ENCODE peak calls at places on chromosome X, in four cellular contexts. A is GM12891, P is K562, M is GM12878. I is an unnamed sample.

GRCh38 chrX:131812847-131813825 is 210.0 kb upstream of the STK26 start:
- DNase-seq in A (no peak), P (peak), M (peak), I (peak)

GRCh38 chrX:43958529-43958928 is 14.7 kb downstream of the NDP start:
- DNase-seq in A (no peak), P (peak), M (peak), I (no peak)

GRCh38 chrX:137072396-137072795 is 38.6 kb upstream of the GPR101 start:
- DNase-seq in A (no peak), P (no peak), M (no peak), I (no peak)

GRCh38 chrX:96907888-96908287 is 24.2 kb downstream of the RPA4 start:
- DNase-seq in A (no peak), P (no peak), M (no peak), I (no peak)

GRCh38 chrX:39582091-39582490 is 515.7 kb downstream of the BCOR start:
- DNase-seq in A (no peak), P (no peak), M (no peak), I (no peak)

GRCh38 chrX:110759785-110760184 is 35.8 kb downstream of the CHRDL1 start:
- DNase-seq in A (no peak), P (no peak), M (no peak), I (no peak)

GRCh38 chrX:73826996-73827395 is 264.0 kb downstream of the CHIC1 start:
- DNase-seq in A (no peak), P (no peak), M (no peak), I (no peak)

GRCh38 chrX:123720486-123720885 is 12.4 kb downstream of the THOC2 start:
- DNase-seq in A (no peak), P (no peak), M (no peak), I (no peak)

GRCh38 chrX:19986531-19986930 is 4.3 kb downstream of the BCLAF3 start:
- DNase-seq in A (no peak), P (no peak), M (no peak), I (no peak)

GRCh38 chrX:112834016-112834855 is 6.4 kb downstream of the AMOT start:
- DNase-seq in A (no peak), P (no peak), M (no peak), I (no peak)

GRCh38 chrX:86148024-86148511 is at the start of gene DACH2:
- DNase-seq in A (no peak), P (peak), M (no peak), I (peak)

GRCh38 chrX:152926279-152926678 is 28.4 kb downstream of the ZNF185 start:
- DNase-seq in A (peak), P (peak), M (no peak), I (peak)

GRCh38 chrX:2447484-2447883 is 53.3 kb downstream of the DHRSX start:
- DNase-seq in A (no peak), P (no peak), M (no peak), I (no peak)

GRCh38 chrX:150773117-150773516 is 79.9 kb downstream of the MTMR1 start:
- DNase-seq in A (no peak), P (no peak), M (no peak), I (no peak)

GRCh38 chrX:155435744-155436112 is 22.7 kb downstream of the F8A3 start:
- DNase-seq in A (no peak), P (peak), M (no peak), I (no peak)

GRCh38 chrX:132199941-132200340 is 19.3 kb downstream of the RAP2C start:
- DNase-seq in A (no peak), P (no peak), M (no peak), I (no peak)

GRCh38 chrX:17553451-17553850 is 178.5 kb downstream of the NHS start:
- DNase-seq in A (no peak), P (no peak), M (no peak), I (no peak)

GRCh38 chrX:39603291-39603690 is 494.5 kb downstream of the BCOR start:
- DNase-seq in A (no peak), P (no peak), M (no peak), I (no peak)

GRCh38 chrX:50721771-50722521 is 92.0 kb downstream of the SHROOM4 start:
- DNase-seq in A (no peak), P (no peak), M (no peak), I (no peak)

GRCh38 chrX:123835661-123836371 is 24.0 kb upstream of the XIAP start:
- DNase-seq in A (no peak), P (no peak), M (no peak), I (no peak)

GRCh38 chrX:87636533-87636932 is 118.9 kb downstream of the KLHL4 start:
- DNase-seq in A (no peak), P (peak), M (no peak), I (no peak)

GRCh38 chrX:154516655-154517100 is 646 bp upstream of the FAM3A start:
- DNase-seq in A (no peak), P (no peak), M (no peak), I (no peak)

GRCh38 chrX:10576777-10577444 is 43.5 kb downstream of the MID1 start:
- DNase-seq in A (no peak), P (no peak), M (no peak), I (no peak)

GRCh38 chrX:44946771-44947170 is 73.8 kb downstream of the KDM6A start:
- DNase-seq in A (no peak), P (no peak), M (no peak), I (no peak)

GRCh38 chrX:137034508-137034872 is 695 bp upstream of the GPR101 start:
- DNase-seq in A (no peak), P (no peak), M (no peak), I (no peak)

GRCh38 chrX:71253253-71254091 is 468 bp downstream of the ZMYM3 start:
- DNase-seq in A (no peak), P (peak), M (no peak), I (peak)

GRCh38 chrX:10597871-10598270 is 22.5 kb downstream of the MID1 start:
- DNase-seq in A (no peak), P (peak), M (no peak), I (no peak)

GRCh38 chrX:42108140-42108503 is 184.8 kb upstream of the CASK start:
- DNase-seq in A (no peak), P (no peak), M (no peak), I (no peak)
- TF ChIP-seq TAF1 in A (no peak), P (no peak), M (no peak), I (no peak)

GRCh38 chrX:120485562-120486520 is 16.7 kb upstream of the LAMP2 start:
- DNase-seq in A (peak), P (peak), M (peak), I (peak)
- TF ChIP-seq POLR2A in A (no peak), P (peak), M (no peak), I (no peak)

GRCh38 chrX:46628406-46629371 is 55.1 kb downstream of the CHST7 start:
- DNase-seq in A (no peak), P (no peak), M (peak), I (peak)
- TF ChIP-seq POLR2AphosphoS5 in A (peak), P (no peak), M (peak), I (no peak)

GRCh38 chrX:107602694-107603239 is 25.5 kb upstream of the PRPS1 start:
- DNase-seq in A (no peak), P (no peak), M (no peak), I (no peak)

GRCh38 chrX:107600366-107600765 is 27.9 kb upstream of the PRPS1 start:
- DNase-seq in A (no peak), P (no peak), M (no peak), I (no peak)

GRCh38 chrX:107601759-107602158 is 26.6 kb upstream of the PRPS1 start:
- DNase-seq in A (no peak), P (no peak), M (no peak), I (no peak)

GRCh38 chrX:107599371-107599970 is 28.8 kb upstream of the PRPS1 start:
- DNase-seq in A (no peak), P (no peak), M (no peak), I (no peak)

GRCh38 chrX:107601326-107601725 is 27.0 kb upstream of the PRPS1 start:
- DNase-seq in A (no peak), P (no peak), M (no peak), I (no peak)
- TF ChIP-seq TAF1 in A (no peak), P (no peak), M (no peak), I (no peak)

GRCh38 chrX:107775734-107776511 is at the start of gene TSC22D3:
- DNase-seq in A (peak), P (peak), M (no peak), I (peak)
- TF ChIP-seq POLR2A in A (no peak), P (no peak), M (no peak), I (no peak)

GRCh38 chrX:129792586-129793291 is 13.0 kb downstream of the SASH3 start:
- DNase-seq in A (no peak), P (no peak), M (no peak), I (no peak)

GRCh38 chrX:129790146-129790545 is 10.4 kb downstream of the SASH3 start:
- DNase-seq in A (no peak), P (no peak), M (no peak), I (no peak)

GRCh38 chrX:129790808-129791207 is 11.1 kb downstream of the SASH3 start:
- DNase-seq in A (no peak), P (no peak), M (no peak), I (no peak)

GRCh38 chrX:129791961-129792570 is 12.3 kb downstream of the SASH3 start:
- DNase-seq in A (no peak), P (no peak), M (no peak), I (no peak)

DNA sequence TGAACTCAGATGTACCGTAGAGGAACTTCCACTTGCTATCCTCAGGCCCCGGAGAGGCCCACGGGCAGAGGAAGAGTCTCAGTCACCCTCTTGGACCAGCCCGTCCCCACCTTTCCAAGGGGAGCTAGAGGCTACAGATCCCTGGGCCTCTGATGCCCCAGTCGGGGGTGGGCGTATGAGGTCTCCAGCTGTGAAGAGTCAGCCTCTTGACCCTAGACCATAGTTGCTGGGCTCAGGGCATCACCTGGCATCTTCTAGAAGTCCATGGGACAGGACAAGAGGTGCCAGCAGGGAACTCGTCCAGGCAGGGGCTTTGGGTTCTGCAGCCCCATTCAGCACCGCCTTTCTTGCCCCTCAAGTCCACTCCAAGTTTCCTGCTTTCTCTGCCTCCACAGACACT is 11.6 kb downstream of the SASH3 start:
- DNase-seq in A (no peak), P (no peak), M (no peak), I (no peak)
- TF ChIP-seq POLR2AphosphoS5 in A (no peak), P (no peak), M (no peak), I (no peak)

GRCh38 chrX:18956322-18957032 is 27.4 kb downstream of the PHKA2 start:
- DNase-seq in A (no peak), P (no peak), M (no peak), I (no peak)
- TF ChIP-seq TAF1 in A (no peak), P (no peak), M (no peak), I (no peak)

GRCh38 chrX:103687696-103688191 is 1.2 kb upstream of the MORF4L2 start:
- DNase-seq in A (no peak), P (peak), M (peak), I (no peak)
- TF ChIP-seq POLR2A in A (no peak), P (no peak), M (no peak), I (no peak)